ENCODE peak calls at places on chromosomes 3 and 15, in ten cellular contexts. V, G, B, Q, R, W, N, C, M and J are unnamed samples.

GRCh38 chr15:73628976-73629854 is 4.0 kb downstream of the NPTN start:
- DNase-seq in V (no peak), G (no peak), B (no peak), Q (no peak), R (no peak), W (no peak), N (no peak), C (no peak), M (no peak), J (no peak)

GRCh38 chr3:33064929-33065328 is 32.0 kb downstream of the GLB1 start:
- DNase-seq in V (no peak), G (no peak), B (no peak), Q (no peak), R (no peak), W (no peak), N (no peak), C (no peak), M (no peak), J (no peak)

GRCh38 chr15:62909257-62909656 is 133.3 kb upstream of the TPM1 start:
- DNase-seq in V (no peak), G (no peak), B (no peak), Q (no peak), R (no peak), W (no peak), N (no peak), C (no peak), M (no peak), J (no peak)

GRCh38 chr15:48722764-48723661 is 77.5 kb upstream of the FBN1 start:
- DNase-seq in V (peak), G (no peak), B (no peak), Q (peak), R (no peak), W (peak), N (peak), C (peak), M (no peak), J (peak)

GRCh38 chr3:159856496-159857098 is 132.0 kb upstream of the IL12A start:
- DNase-seq in V (no peak), G (peak), B (no peak), Q (no peak), R (no peak), W (no peak), N (no peak), C (no peak), M (no peak), J (no peak)

GRCh38 chr15:68275165-68275746 is 2.3 kb upstream of the FEM1B start:
- DNase-seq in V (no peak), G (no peak), B (no peak), Q (no peak), R (no peak), W (no peak), N (no peak), C (peak), M (no peak), J (no peak)

GRCh38 chr3:171163724-171164465 is 137.4 kb upstream of the SLC2A2 start:
- DNase-seq in V (no peak), G (no peak), B (no peak), Q (no peak), R (no peak), W (no peak), N (peak), C (no peak), M (no peak), J (no peak)

GRCh38 chr3:107562979-107563531 is 40.3 kb downstream of the BBX start:
- DNase-seq in V (no peak), G (no peak), B (no peak), Q (no peak), R (no peak), W (no peak), N (no peak), C (no peak), M (no peak), J (no peak)

GRCh38 chr3:101803152-101803782 is 24.3 kb downstream of the NXPE3 start:
- DNase-seq in V (peak), G (no peak), B (peak), Q (peak), R (peak), W (no peak), N (peak), C (peak), M (no peak), J (peak)

GRCh38 chr3:143134446-143134845 is 14.9 kb downstream of the CHST2 start:
- DNase-seq in V (peak), G (no peak), B (no peak), Q (no peak), R (no peak), W (no peak), N (no peak), C (peak), M (no peak), J (peak)

GRCh38 chr3:35707904-35708303 is 68.6 kb downstream of the ARPP21 start:
- DNase-seq in V (no peak), G (no peak), B (no peak), Q (peak), R (no peak), W (no peak), N (no peak), C (no peak), M (no peak), J (peak)

DNA sequence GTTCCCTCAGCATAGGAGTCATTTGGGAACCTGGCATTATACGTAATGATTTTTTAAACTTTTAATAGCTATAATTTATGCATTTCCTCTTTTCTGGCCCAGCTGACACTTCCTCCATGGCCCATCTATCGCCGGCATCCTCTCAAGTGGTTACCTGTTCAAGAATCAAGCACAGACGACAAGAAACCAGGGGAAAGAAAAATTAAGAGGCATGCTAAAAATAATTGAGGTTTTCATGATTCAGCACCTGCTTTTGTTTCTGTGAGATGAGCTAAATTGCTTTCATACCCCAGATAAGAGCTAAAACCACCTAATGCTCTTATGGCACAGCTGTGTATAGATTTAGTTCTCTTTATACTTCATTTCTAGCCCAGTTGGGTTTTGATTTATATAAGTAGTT is 1.7 kb downstream of the SPCS1 start:
- DNase-seq in V (no peak), G (no peak), B (no peak), Q (no peak), R (peak), W (no peak), N (no peak), C (no peak), M (no peak), J (no peak)
- TF ChIP-seq CTCF in V (no peak), G (no peak), B (no peak), Q (no peak), R (no peak), W (no peak), N (no peak), C (no peak), M (no peak), J (no peak)

GRCh38 chr3:122091602-122092006 is 36.4 kb downstream of the CD86 start:
- DNase-seq in V (no peak), G (no peak), B (no peak), Q (no peak), R (no peak), W (no peak), N (no peak), C (no peak), M (no peak), J (no peak)
- TF ChIP-seq CTCF in V (no peak), G (no peak), B (no peak), Q (no peak), R (no peak), W (no peak), N (no peak), C (no peak), M (no peak), J (no peak)

DNA sequence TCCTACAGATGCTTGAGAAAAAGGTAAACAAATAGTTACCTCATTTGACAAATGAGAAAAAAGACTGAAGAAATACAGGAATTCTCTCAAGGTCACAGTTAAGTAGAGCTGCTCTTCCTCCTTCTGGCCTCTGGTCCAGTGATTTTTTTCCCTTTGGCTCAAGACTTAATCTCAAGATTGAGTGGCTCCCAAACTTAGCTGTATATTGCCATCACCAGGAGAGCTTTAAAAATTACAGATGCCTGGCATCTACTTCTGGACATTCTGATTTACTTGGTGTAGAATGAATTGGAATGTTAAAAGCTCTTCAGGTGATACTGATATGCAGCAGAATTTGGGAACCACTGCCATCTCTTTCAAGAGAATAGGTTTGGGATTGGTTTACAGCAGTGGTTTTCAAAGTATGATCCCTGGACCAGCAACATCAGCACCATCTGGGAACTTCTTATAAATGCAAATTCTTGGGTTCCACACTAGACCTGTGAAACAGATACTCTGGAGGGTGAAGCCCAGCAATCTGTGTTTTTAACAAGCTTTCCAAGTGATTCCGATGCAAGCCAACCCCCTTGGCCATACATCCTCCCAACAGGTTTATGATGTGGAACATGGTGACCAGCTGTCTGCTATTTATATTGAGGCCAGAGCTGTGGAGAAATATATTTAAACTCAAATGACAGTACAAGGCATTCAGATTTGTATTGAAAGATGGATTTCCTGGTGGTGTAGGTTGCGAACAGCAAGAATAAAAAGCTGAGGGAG is 333.0 kb upstream of the RARB start:
- DNase-seq in V (no peak), G (no peak), B (no peak), Q (no peak), R (no peak), W (no peak), N (no peak), C (no peak), M (no peak), J (no peak)
- TF ChIP-seq CTCF in V (no peak), G (peak), B (no peak), Q (no peak), R (no peak), W (no peak), N (no peak), C (no peak), M (peak), J (no peak)

DNA sequence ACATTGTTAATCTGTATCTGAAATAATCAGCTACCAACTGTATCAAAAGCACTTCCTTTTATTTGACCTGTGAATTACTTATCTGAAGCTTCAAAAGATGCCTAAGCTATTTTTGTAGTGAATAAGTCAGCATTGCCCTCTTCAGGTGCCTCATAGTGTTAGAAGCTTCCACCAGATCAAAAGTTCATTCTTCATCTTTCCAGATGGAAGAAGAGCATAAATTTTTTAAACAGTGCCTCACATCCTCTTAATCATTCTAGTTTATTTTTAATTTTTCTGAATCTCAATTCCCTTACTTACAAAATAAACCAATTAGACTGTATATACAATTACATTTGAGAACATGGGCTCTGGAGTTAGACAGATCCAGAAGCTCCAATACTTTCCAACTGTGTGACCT is 65.0 kb downstream of the MYO5A start:
- DNase-seq in V (peak), G (no peak), B (no peak), Q (peak), R (no peak), W (no peak), N (peak), C (no peak), M (no peak), J (no peak)
- TF ChIP-seq CTCF in V (peak), G (peak), B (no peak), Q (peak), R (peak), W (peak), N (peak), C (no peak), M (no peak), J (peak)